ENCODE peak calls at places on chromosomes 7 and 10, in ten cellular contexts. P is stimulated activated CD4-positive, alpha-beta T cell treated with anti-CD3 and anti-CD28 coated beads, TNF-alpha, amount 100 ng/mL, for 4 hours; N is kidney tubule cell; Y is left ventricle myocardium superior; E is activated naive CD4-positive, alpha-beta T cell; B is stimulated activated CD8-positive, alpha-beta memory T cell treated with anti-CD3 and anti-CD28 coated beads, Interleukin-15, amount 100 ng/mL, for 24 hours; U is NCI-H1105 treated with DMSO at 0.1 percent for 48 hours; F is D721Med; W is OCI-M1; Q is nephron progenitor cell. R is an unnamed sample.
A peak's percentile ranks its signal among the peaks of the same experiment; 100 is the strongest.

GRCh38 chr10:71077796-71078453 is 134.4 kb upstream of the UNC5B start:
- DNase-seq in P (no peak), N (no peak), Y (peak; percentile 12), E (no peak), B (no peak), U (no peak), F (no peak), W (no peak), Q (no peak), R (no peak)

GRCh38 chr10:34524369-34525091 is 290.6 kb downstream of the PARD3 start:
- DNase-seq in P (no peak), N (no peak), Y (no peak), E (no peak), B (no peak), U (no peak), F (no peak), W (no peak), Q (no peak), R (no peak)

GRCh38 chr7:139088268-139088667 is 21.3 kb downstream of the ZC3HAV1 start:
- DNase-seq in P (no peak), N (no peak), Y (no peak), E (no peak), B (no peak), U (no peak), F (no peak), W (no peak), Q (no peak), R (no peak)

GRCh38 chr7:150330211-150330885 is 7.0 kb upstream of the ACTR3C start:
- DNase-seq in P (no peak), N (no peak), Y (no peak), E (no peak), B (no peak), U (no peak), F (no peak), W (no peak), Q (no peak), R (no peak)

GRCh38 chr7:30470783-30471182 is 7.8 kb downstream of the NOD1 start:
- DNase-seq in P (no peak), N (no peak), Y (no peak), E (no peak), B (no peak), U (peak; percentile 84), F (no peak), W (peak; percentile 31), Q (no peak), R (no peak)

GRCh38 chr10:72365106-72365505 is 10.4 kb upstream of the DNAJB12 start:
- DNase-seq in P (no peak), N (no peak), Y (no peak), E (no peak), B (no peak), U (no peak), F (no peak), W (no peak), Q (no peak), R (no peak)

GRCh38 chr10:18104223-18104872 is 35.9 kb upstream of the CACNB2 start:
- DNase-seq in P (peak; percentile 5), N (peak; percentile 49), Y (peak; percentile 53), E (no peak), B (no peak), U (peak; percentile 18), F (no peak), W (peak; percentile 68), Q (peak; percentile 63), R (no peak)

GRCh38 chr10:77667426-77668324 is 30.1 kb upstream of the KCNMA1 start:
- DNase-seq in P (no peak), N (no peak), Y (no peak), E (no peak), B (no peak), U (peak; percentile 46), F (no peak), W (no peak), Q (no peak), R (no peak)

GRCh38 chr7:87110778-87111177 is 41.5 kb upstream of the DMTF1 start:
- DNase-seq in P (no peak), N (peak; percentile 4), Y (no peak), E (no peak), B (no peak), U (no peak), F (no peak), W (peak; percentile 68), Q (no peak), R (no peak)

GRCh38 chr7:148914208-148914777 is 30.2 kb upstream of the EZH2 start:
- DNase-seq in P (peak; percentile 48), N (peak; percentile 78), Y (no peak), E (no peak), B (peak; percentile 21), U (no peak), F (no peak), W (no peak), Q (no peak), R (no peak)

GRCh38 chr10:131496351-131497052 is 185.0 kb upstream of the TCERG1L start:
- DNase-seq in P (no peak), N (no peak), Y (no peak), E (no peak), B (no peak), U (no peak), F (no peak), W (no peak), Q (no peak), R (no peak)

GRCh38 chr10:33365871-33366411 is 31.5 kb upstream of the NRP1 start:
- DNase-seq in P (no peak), N (peak; percentile 99), Y (no peak), E (no peak), B (no peak), U (no peak), F (no peak), W (peak; percentile 65), Q (no peak), R (no peak)

GRCh38 chr7:685540-685939 is 41.0 kb upstream of the DNAAF5 start:
- DNase-seq in P (no peak), N (no peak), Y (no peak), E (no peak), B (no peak), U (no peak), F (no peak), W (peak; percentile 1), Q (no peak), R (no peak)

GRCh38 chr10:7424315-7424714 is 13.5 kb upstream of the SFMBT2 start:
- DNase-seq in P (no peak), N (no peak), Y (no peak), E (no peak), B (no peak), U (no peak), F (no peak), W (no peak), Q (no peak), R (no peak)

GRCh38 chr10:128605180-128605579 is 479.0 kb upstream of the MKI67 start:
- DNase-seq in P (no peak), N (peak; percentile 4), Y (no peak), E (no peak), B (no peak), U (no peak), F (no peak), W (no peak), Q (no peak), R (no peak)

GRCh38 chr7:22296916-22297315 is 60.0 kb downstream of the RAPGEF5 start:
- DNase-seq in P (no peak), N (no peak), Y (no peak), E (no peak), B (no peak), U (no peak), F (no peak), W (peak; percentile 3), Q (no peak), R (no peak)

GRCh38 chr10:77906863-77907861 is 19.4 kb downstream of the DLG5 start:
- DNase-seq in P (no peak), N (no peak), Y (no peak), E (no peak), B (no peak), U (no peak), F (no peak), W (peak; percentile 49), Q (no peak), R (no peak)